ENCODE peak calls at places on chromosomes 2 and 18, in four cellular contexts. K is NCI-H2171, V is transverse colon, T is B cell. U is an unnamed sample.

GRCh38 chr2:43221660-43222471 is 4.5 kb downstream of the ZFP36L2 start:
- DNase-seq in K (peak), V (peak), T (no peak), U (peak)

GRCh38 chr2:191171708-191172355 is 21.0 kb upstream of the STAT4 start:
- DNase-seq in K (no peak), V (no peak), T (no peak), U (no peak)

GRCh38 chr2:240644171-240644651 is 18.9 kb downstream of the GPR35 start:
- DNase-seq in K (no peak), V (no peak), T (no peak), U (no peak)

GRCh38 chr2:8803658-8804379 is 33.6 kb downstream of the KIDINS220 start:
- DNase-seq in K (no peak), V (peak), T (no peak), U (no peak)

GRCh38 chr2:202115385-202116060 is 42.5 kb downstream of the KIAA2012 start:
- DNase-seq in K (no peak), V (no peak), T (no peak), U (no peak)

GRCh38 chr2:177900091-177900490 is 172.5 kb downstream of the PDE11A start:
- DNase-seq in K (no peak), V (no peak), T (no peak), U (no peak)

GRCh38 chr18:21330122-21330701 is 88.2 kb downstream of the GREB1L start:
- DNase-seq in K (no peak), V (no peak), T (no peak), U (no peak)

GRCh38 chr2:31517442-31518203 is 63.1 kb downstream of the SRD5A2 start:
- DNase-seq in K (no peak), V (no peak), T (no peak), U (no peak)

GRCh38 chr2:190742431-190742830 is 93.5 kb downstream of the NAB1 start:
- DNase-seq in K (no peak), V (no peak), T (no peak), U (no peak)

GRCh38 chr2:28326469-28326805 is 66.2 kb upstream of the FOSL2 start:
- DNase-seq in K (no peak), V (no peak), T (no peak), U (no peak)

GRCh38 chr2:207594731-207595130 is 30.5 kb downstream of the METTL21A start:
- DNase-seq in K (no peak), V (no peak), T (no peak), U (no peak)

GRCh38 chr2:160836755-160837154 is 323.5 kb upstream of the TANK start:
- DNase-seq in K (no peak), V (no peak), T (no peak), U (no peak)

GRCh38 chr2:67571785-67572718 is 174.9 kb downstream of the ETAA1 start:
- DNase-seq in K (no peak), V (no peak), T (no peak), U (no peak)

GRCh38 chr2:132757676-132758075 is 87.7 kb upstream of the LYPD1 start:
- DNase-seq in K (no peak), V (no peak), T (no peak), U (no peak)

GRCh38 chr2:118031566-118031965 is 17.7 kb upstream of the CCDC93 start:
- DNase-seq in K (no peak), V (no peak), T (no peak), U (no peak)

GRCh38 chr18:65567372-65567771 is 183.4 kb upstream of the CDH7 start:
- DNase-seq in K (peak), V (no peak), T (no peak), U (no peak)

GRCh38 chr2:26316041-26316440 is 29.9 kb upstream of the SELENOI start:
- DNase-seq in K (no peak), V (no peak), T (no peak), U (no peak)

GRCh38 chr2:1995987-1996386 is 251.7 kb upstream of the PXDN start:
- DNase-seq in K (no peak), V (no peak), T (no peak), U (no peak)

GRCh38 chr2:19435815-19436214 is 77.4 kb upstream of the OSR1 start:
- DNase-seq in K (no peak), V (no peak), T (no peak), U (no peak)

GRCh38 chr2:23489471-23490400 is 104.8 kb downstream of the KLHL29 start:
- DNase-seq in K (no peak), V (no peak), T (no peak), U (no peak)